ENCODE peak calls at places on chromosomes 6 and 20, in seven cellular contexts. M is PC-3; E is lung; O is CD8-positive, alpha-beta memory T cell; B is lower lobe of right lung; U is heart right ventricle; W is esophagus squamous epithelium. H is an unnamed sample. For H3K36me3, the result is how much of the 10 kb centered on the place peaks cover.

GRCh38 chr6:42813906-42814444 is 32.1 kb downstream of the BICRAL start:
- DNase-seq in E (no peak), M (no peak), O (no peak), U (no peak), W (no peak), B (no peak), H (no peak)

GRCh38 chr6:14464716-14465115 is 347.1 kb downstream of the CD83 start:
- DNase-seq in O (no peak), E (no peak), B (no peak), U (no peak), W (no peak), M (no peak), H (no peak)

GRCh38 chr20:47315339-47315662 is 41.2 kb downstream of the ZMYND8 start:
- DNase-seq in U (no peak), B (no peak), E (no peak), M (peak), O (no peak), W (no peak), H (no peak)

GRCh38 chr6:33987531-33988021 is 158.3 kb downstream of the GRM4 start:
- DNase-seq in M (peak), W (no peak), O (no peak), U (no peak), E (no peak), B (no peak), H (peak)

GRCh38 chr6:132919476-132919875 is 105.1 kb downstream of the RPS12 start:
- DNase-seq in B (peak), U (peak), O (no peak), E (peak), M (peak), W (no peak), H (no peak)

GRCh38 chr6:63516186-63516944 is 55.9 kb upstream of the LOC128125822 start:
- DNase-seq in B (no peak), U (no peak), O (no peak), M (peak), W (no peak), E (no peak), H (no peak)

GRCh38 chr20:37290158-37290810 is 829 bp downstream of the MANBAL start:
- DNase-seq in E (no peak), O (no peak), M (no peak), U (no peak), W (no peak), B (no peak), H (no peak)

GRCh38 chr20:36235892-36236785 is at the start of gene AAR2:
- DNase-seq in E (peak), M (peak), O (peak), B (peak), W (no peak), U (peak), H (peak)

GRCh38 chr20:23161968-23162696 is 76.0 kb upstream of the CD93 start:
- DNase-seq in M (peak), U (peak), O (no peak), E (peak), W (no peak), B (peak), H (peak)

GRCh38 chr6:72649032-72649984 is 27.4 kb downstream of the KCNQ5 start:
- DNase-seq in M (peak), E (no peak), U (no peak), O (no peak), B (no peak), W (no peak), H (no peak)

GRCh38 chr6:25017932-25018581 is 82.3 kb upstream of the RIPOR2 start:
- DNase-seq in U (peak), M (peak), O (peak), B (peak), W (no peak), E (peak), H (peak)

GRCh38 chr20:61802721-61803311 is 262.9 kb downstream of the TAF4 start:
- DNase-seq in E (no peak), O (no peak), W (no peak), M (no peak), B (peak), U (no peak), H (no peak)

GRCh38 chr6:84414531-84414930 is 187.1 kb upstream of the CEP162 start:
- DNase-seq in E (no peak), U (no peak), B (no peak), W (no peak), M (no peak), O (no peak), H (no peak)

GRCh38 chr6:3159805-3160781 is 2.7 kb upstream of the TUBB2A start:
- DNase-seq in U (no peak), B (peak), W (peak), O (peak), M (peak), E (no peak), H (peak)

GRCh38 chr6:170031096-170031471 is 259.8 kb downstream of the DLL1 start:
- DNase-seq in M (peak), W (no peak), O (no peak), E (peak), U (no peak), B (peak), H (no peak)

GRCh38 chr20:13302647-13303425 is 81.8 kb downstream of the ISM1 start:
- DNase-seq in W (no peak), U (no peak), M (peak), B (no peak), O (no peak), E (no peak), H (peak)

GRCh38 chr6:90940812-90941481 is 354.1 kb upstream of the MAP3K7 start:
- DNase-seq in B (no peak), O (no peak), E (no peak), M (peak), U (no peak), W (no peak), H (no peak)

GRCh38 chr6:73460044-73460443 is 1.5 kb upstream of the MTO1 start:
- DNase-seq in E (no peak), B (no peak), U (no peak), M (no peak), O (no peak), W (no peak), H (no peak)

GRCh38 chr6:3707751-3708412 is 43.6 kb downstream of the PXDC1 start:
- DNase-seq in B (no peak), W (no peak), E (no peak), M (no peak), O (no peak), U (no peak), H (no peak)

GRCh38 chr6:26555505-26556262 is 17.5 kb downstream of the HMGN4 start:
- DNase-seq in U (no peak), B (no peak), O (no peak), W (no peak), M (no peak), E (no peak), H (no peak)

GRCh38 chr6:82331031-82331773 is 32.4 kb upstream of the TPBG start:
- DNase-seq in B (no peak), E (no peak), W (no peak), O (no peak), M (peak), U (no peak), H (no peak)

GRCh38 chr6:39041072-39041471 is 7.5 kb upstream of the GLP1R start:
- DNase-seq in W (no peak), B (no peak), O (no peak), E (no peak), U (no peak), M (no peak), H (no peak)

GRCh38 chr6:25006565-25007001 is 70.8 kb upstream of the RIPOR2 start:
- DNase-seq in M (peak), W (peak), U (no peak), O (no peak), B (peak), E (peak), H (peak)

GRCh38 chr6:142822882-142823578 is 121.9 kb downstream of the HIVEP2 start:
- DNase-seq in E (no peak), O (no peak), B (no peak), W (no peak), M (no peak), U (no peak), H (no peak)

GRCh38 chr6:90080876-90081464 is 186.7 kb downstream of the GJA10 start:
- DNase-seq in M (no peak), E (no peak), W (no peak), U (no peak), O (peak), B (no peak), H (no peak)

GRCh38 chr20:9147553-9148024 is 78.7 kb downstream of the PLCB4 start:
- DNase-seq in U (no peak), B (no peak), W (no peak), M (peak), O (no peak), E (no peak), H (no peak)

GRCh38 chr6:21636876-21637275 is 43.3 kb downstream of the SOX4 start:
- DNase-seq in E (no peak), M (no peak), B (no peak), U (no peak), O (no peak), W (no peak), H (no peak)

GRCh38 chr20:17556842-17557674 is 12.8 kb upstream of the DSTN start:
- DNase-seq in M (peak), O (no peak), E (peak), B (peak), W (no peak), U (peak), H (peak)

GRCh38 chr6:44779130-44779826 is 391.8 kb downstream of the CDC5L start:
- DNase-seq in W (no peak), M (no peak), O (no peak), B (peak), U (no peak), E (no peak), H (no peak)

GRCh38 chr20:23119456-23120216 is 33.5 kb upstream of the CD93 start:
- DNase-seq in M (no peak), W (no peak), E (no peak), U (no peak), O (no peak), B (no peak), H (no peak)

GRCh38 chr6:147802400-147802799 is 293.9 kb downstream of the SAMD5 start:
- DNase-seq in O (no peak), E (no peak), W (no peak), B (no peak), U (no peak), M (no peak), H (no peak)

GRCh38 chr6:20159781-20160540 is 52.3 kb downstream of the MBOAT1 start:
- DNase-seq in B (no peak), U (no peak), W (no peak), M (no peak), O (no peak), E (no peak), H (no peak)

GRCh38 chr6:140879861-140880260 is 1252.9 kb upstream of the GJE1 start:
- DNase-seq in U (no peak), B (no peak), O (no peak), W (no peak), M (peak), E (no peak), H (no peak)

GRCh38 chr6:117548797-117549301 is 53.5 kb downstream of the GOPC start:
- DNase-seq in O (peak), M (peak), E (no peak), W (no peak), B (no peak), U (no peak), H (no peak)

GRCh38 chr6:34973547-34974248 is 84.6 kb downstream of the ANKS1A start:
- DNase-seq in B (no peak), O (no peak), U (no peak), W (no peak), M (no peak), E (no peak), H (no peak)

GRCh38 chr6:152147269-152147668 is 339.8 kb downstream of the ESR1 start:
- DNase-seq in B (no peak), O (no peak), U (no peak), W (no peak), M (no peak), E (no peak), H (no peak)
- H3K36me3 ChIP-seq in B (half or more), O (half or more), U (under half), W (half or more), M (under half), E (under half), H (under half)

GRCh38 chr6:101392561-101393230 is 812 bp upstream of the GRIK2 start:
- DNase-seq in M (peak), W (no peak), E (no peak), B (no peak), O (no peak), U (no peak), H (no peak)
- H3K4me3 ChIP-seq in M (peak), W (no peak), E (no peak), B (no peak), O (no peak), U (peak), H (no peak)

GRCh38 chr20:50681359-50682064 is 9.8 kb downstream of the RIPOR3 start:
- DNase-seq in E (no peak), B (no peak), W (no peak), U (no peak), O (no peak), M (no peak), H (no peak)

GRCh38 chr20:50678213-50678898 is 13.0 kb downstream of the RIPOR3 start:
- DNase-seq in O (no peak), M (peak), W (no peak), B (no peak), E (no peak), U (no peak), H (peak)

GRCh38 chr20:50680106-50680960 is 11.0 kb downstream of the RIPOR3 start:
- DNase-seq in B (no peak), O (no peak), E (no peak), M (no peak), W (no peak), U (no peak), H (no peak)

GRCh38 chr20:50682065-50682464 is 9.3 kb downstream of the RIPOR3 start:
- DNase-seq in W (no peak), E (no peak), M (no peak), U (no peak), B (no peak), O (no peak), H (no peak)

GRCh38 chr20:50679753-50680105 is 11.6 kb downstream of the RIPOR3 start:
- DNase-seq in O (no peak), B (no peak), W (no peak), M (no peak), E (no peak), U (no peak), H (no peak)
- H3K36me3 ChIP-seq in O (under half), B (under half), W (under half), M (under half), E (under half), U (under half), H (under half)

DNA sequence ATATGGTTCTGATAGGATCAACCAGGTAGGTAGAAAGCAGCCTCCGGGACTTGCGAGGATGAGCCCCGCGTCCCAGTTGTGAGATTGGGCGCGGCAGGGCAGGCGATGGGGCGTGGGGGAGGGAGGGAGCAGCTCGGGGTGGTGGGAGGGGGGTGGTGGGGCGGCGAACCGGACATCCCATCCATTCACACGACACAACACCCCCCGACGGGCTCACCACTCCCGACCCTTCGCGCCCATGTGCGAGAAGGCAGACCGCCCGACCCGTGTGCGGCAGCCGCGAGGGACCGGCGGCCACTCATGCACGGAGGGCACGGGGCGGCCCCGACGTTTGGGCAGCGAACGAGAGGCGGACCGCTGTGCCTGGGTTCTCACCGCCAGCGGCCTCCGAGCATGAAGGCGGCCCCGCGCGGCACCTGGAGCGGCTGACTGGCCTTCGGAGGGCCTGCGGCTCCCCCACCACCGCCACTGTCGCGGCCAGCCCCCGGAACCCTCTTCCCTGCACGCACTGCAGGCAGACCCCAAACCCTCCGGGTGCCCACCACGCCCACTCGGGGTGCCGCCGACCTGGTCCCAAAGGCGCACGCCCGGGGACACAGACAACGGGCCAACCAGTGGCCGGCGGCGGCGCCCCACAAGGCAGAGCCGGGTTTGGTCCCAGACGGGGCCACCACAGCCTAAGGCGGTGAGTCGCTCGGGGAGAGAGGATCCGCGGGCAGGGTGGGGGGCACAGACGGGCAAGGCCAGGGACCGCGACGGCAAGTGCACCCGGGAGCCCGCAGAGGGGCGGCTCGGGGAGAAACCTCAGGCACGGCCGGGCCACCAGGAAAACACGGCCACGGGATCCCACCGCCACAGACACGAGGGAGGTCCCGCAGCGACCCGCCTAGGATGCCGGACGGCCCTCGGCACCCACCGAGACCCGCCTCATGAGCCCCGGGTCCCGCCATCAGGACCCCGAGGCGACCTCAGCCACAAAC is 769.2 kb upstream of the DEFB115 start:
- DNase-seq in E (no peak), O (no peak), U (no peak), B (no peak), M (no peak), W (no peak), H (no peak)
- H3K4me3 ChIP-seq in E (no peak), O (no peak), U (no peak), B (no peak), M (no peak), W (no peak), H (no peak)

GRCh38 chr6:30625511-30625910 is 1.2 kb upstream of the ATAT1 start:
- DNase-seq in U (no peak), O (no peak), E (no peak), B (no peak), M (no peak), W (no peak), H (no peak)

DNA sequence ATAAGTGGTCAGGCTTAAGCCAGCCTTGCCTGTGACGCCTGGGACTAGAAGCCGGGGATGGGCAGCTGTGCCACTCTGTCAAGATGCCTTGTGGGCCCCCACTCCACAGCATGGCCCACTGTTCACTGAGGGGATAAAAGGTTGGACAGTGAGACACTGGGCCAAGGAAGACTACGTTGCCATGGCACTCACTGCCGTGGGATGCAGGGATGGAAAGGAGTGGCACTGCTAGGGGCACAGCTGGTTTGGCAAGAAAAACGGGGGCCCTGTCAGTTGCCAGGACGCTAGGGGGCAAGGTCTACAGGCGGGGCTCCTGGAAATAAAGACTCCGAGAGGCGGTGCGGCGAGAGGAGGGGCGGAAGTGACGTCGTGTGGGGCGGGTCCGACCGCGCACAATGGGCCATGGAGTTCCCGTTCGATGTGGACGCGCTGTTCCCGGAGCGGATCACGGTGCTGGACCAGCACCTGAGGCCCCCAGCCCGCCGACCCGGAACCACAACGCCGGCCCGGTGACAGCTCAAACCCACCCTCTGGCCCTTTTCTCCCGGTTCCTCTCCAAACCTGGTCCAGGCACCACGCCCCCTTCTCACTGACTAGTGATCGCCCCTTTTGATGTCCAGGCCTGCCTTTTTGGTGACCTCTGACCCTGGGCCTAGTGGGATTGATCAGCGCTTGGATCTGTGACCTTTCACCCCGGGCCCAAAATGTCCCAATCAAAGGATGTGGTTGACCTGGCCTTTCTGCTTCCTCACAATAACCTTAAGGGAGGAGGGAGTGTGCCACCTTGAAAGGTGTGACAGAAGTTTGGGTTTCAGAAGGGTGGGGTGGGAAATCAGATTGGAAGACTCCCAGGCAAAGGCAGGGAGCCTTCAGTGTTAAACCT is at the start of gene ATAT1:
- DNase-seq in M (peak), E (peak), O (peak), U (peak), B (peak), W (peak), H (peak)
- H3K36me3 ChIP-seq in M (under half), E (under half), O (under half), U (under half), B (half or more), W (half or more), H (under half)

GRCh38 chr6:116410945-116411623 is 40.3 kb downstream of the DSE start:
- DNase-seq in U (no peak), O (no peak), B (no peak), W (no peak), E (no peak), M (peak), H (no peak)
- H3K4me3 ChIP-seq in U (no peak), O (no peak), B (no peak), W (no peak), E (no peak), M (no peak), H (no peak)

DNA sequence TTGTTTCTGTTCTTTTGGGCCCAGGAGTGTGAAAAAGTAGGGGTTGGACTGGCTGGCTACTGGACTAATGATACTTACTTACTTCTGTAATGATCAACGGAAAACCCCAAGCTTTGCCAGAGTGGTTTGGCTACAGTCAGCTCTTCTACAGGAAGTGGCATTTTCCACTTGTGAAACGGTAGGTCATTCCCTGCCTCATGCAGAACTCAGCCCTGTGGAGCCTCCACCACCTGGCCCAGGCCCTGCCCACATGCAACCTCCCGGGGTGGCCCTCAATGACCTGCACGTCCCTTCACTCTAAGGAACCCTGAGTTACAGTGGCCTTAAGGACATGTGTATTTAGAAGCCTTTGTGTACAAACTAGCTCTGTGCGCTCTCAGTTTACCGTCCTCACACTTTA is 140.4 kb downstream of the DTNBP1 start:
- DNase-seq in E (no peak), U (no peak), B (no peak), O (no peak), W (no peak), M (no peak), H (no peak)
- H3K36me3 ChIP-seq in E (under half), U (under half), B (half or more), O (under half), W (half or more), M (under half), H (under half)

DNA sequence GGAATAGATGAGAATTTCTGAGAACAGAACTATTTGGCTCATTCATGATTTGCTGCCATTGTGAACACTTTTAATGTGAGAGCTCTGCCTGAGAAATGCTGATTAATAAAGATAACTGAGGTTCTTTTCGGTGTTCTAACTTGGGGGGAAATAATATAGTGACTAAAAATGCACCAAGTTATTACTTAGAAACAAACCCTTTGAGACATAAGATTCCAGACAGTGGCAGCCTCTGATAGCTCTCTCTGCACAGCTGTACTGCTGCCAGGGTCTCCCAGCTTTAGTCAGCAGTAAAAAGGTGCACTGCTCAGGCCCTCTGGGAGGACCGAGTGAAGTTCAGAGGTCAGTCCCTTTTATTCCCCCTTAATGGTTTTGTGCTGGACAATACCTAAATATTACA is 2.5 kb upstream of the PRDM1 start:
- DNase-seq in B (no peak), U (no peak), M (no peak), O (no peak), E (no peak), W (no peak), H (no peak)
- H3K4me3 ChIP-seq in B (no peak), U (no peak), M (no peak), O (no peak), E (no peak), W (no peak), H (no peak)

GRCh38 chr6:157928428-157928827 is 53.2 kb upstream of the SYNJ2 start:
- DNase-seq in W (no peak), B (no peak), M (no peak), U (no peak), O (no peak), E (no peak), H (no peak)
- H3K36me3 ChIP-seq in W (half or more), B (half or more), M (under half), U (under half), O (under half), E (under half), H (under half)

H was measured in colonic mucosa.